ENCODE peak calls at places on chromosome 22, in seven cellular contexts. R is brain microvascular endothelial cell; T is SK-N-DZ; V is kidney; F is stimulated activated CD4-positive, alpha-beta T cell treated with anti-CD3 and anti-CD28 coated beads, Interleukin-4, amount 100 ng/mL, for 24 hours; W is ELR; H is GM13976. M is an unnamed sample.

GRCh38 chr22:20080776-20081654 is 974 bp downstream of the DGCR8 start:
- DNase-seq in F (no peak), R (peak; percentile 38), T (peak; percentile 32), W (peak; percentile 84), H (no peak), V (peak; percentile 77), M (no peak)

GRCh38 chr22:32546935-32547334 is 72.3 kb downstream of the FBXO7 start:
- DNase-seq in W (no peak), H (no peak), T (no peak), F (no peak), V (no peak), R (no peak), M (no peak)

GRCh38 chr22:33038131-33038772 is 19.9 kb downstream of the SYN3 start:
- DNase-seq in W (no peak), F (no peak), V (no peak), T (no peak), R (peak; percentile 2), H (no peak), M (no peak)

GRCh38 chr22:19593991-19594569 is 69.9 kb upstream of the CLDN5 start:
- DNase-seq in F (no peak), T (no peak), R (no peak), V (no peak), W (no peak), H (no peak), M (no peak)

GRCh38 chr22:38982008-38982927 is at the start of gene APOBEC3B:
- DNase-seq in F (peak; percentile 56), H (peak; percentile 93), T (no peak), V (peak; percentile 95), R (peak; percentile 80), W (peak; percentile 89), M (peak; percentile 82)

GRCh38 chr22:48713266-48714205 is 1114.1 kb downstream of the BRD1 start:
- DNase-seq in V (peak; percentile 56), H (no peak), R (no peak), T (no peak), W (no peak), F (no peak), M (peak; percentile 58)

GRCh38 chr22:46357711-46358505 is 22.4 kb downstream of the TRMU start:
- DNase-seq in W (no peak), R (no peak), T (no peak), H (no peak), V (peak; percentile 73), F (no peak), M (peak; percentile 65)

GRCh38 chr22:21876486-21877176 is 9.2 kb upstream of the MAPK1 start:
- DNase-seq in F (peak; percentile 56), T (no peak), V (no peak), W (peak; percentile 48), H (peak; percentile 37), R (peak; percentile 38), M (no peak)

GRCh38 chr22:49567894-49568750 is 259.6 kb downstream of the BRD1 start:
- DNase-seq in R (no peak), H (no peak), V (peak; percentile 41), W (no peak), T (no peak), F (no peak), M (no peak)